ENCODE peak calls at places on chromosome 16, in four cellular contexts. One of them, this sample, is unnamed.

GRCh38 chr16:66093217-66093616 is 273.3 kb upstream of the CDH5 start:
- DNase-seq in A549: no peak
- DNase-seq in IMR-90: peak; percentile 54
- DNase-seq in H1: no peak
- DNase-seq in this sample: no peak

GRCh38 chr16:3020604-3021448 is 658 bp downstream of the TNFRSF12A start:
- DNase-seq in IMR-90: peak; percentile 89
- DNase-seq in H1: peak; percentile 78
- DNase-seq in A549: peak; percentile 93
- DNase-seq in this sample: peak; percentile 77

GRCh38 chr16:20884240-20884556 is 16.0 kb downstream of the DCUN1D3 start:
- DNase-seq in A549: no peak
- DNase-seq in H1: no peak
- DNase-seq in IMR-90: peak; percentile 88
- DNase-seq in this sample: no peak

GRCh38 chr16:71369494-71369893 is 11.0 kb downstream of the CALB2 start:
- DNase-seq in H1: no peak
- DNase-seq in IMR-90: no peak
- DNase-seq in A549: no peak
- DNase-seq in this sample: no peak

GRCh38 chr16:12178251-12178990 is 201.9 kb downstream of the SNX29 start:
- DNase-seq in H1: no peak
- DNase-seq in A549: no peak
- DNase-seq in IMR-90: peak; percentile 83
- DNase-seq in this sample: no peak

GRCh38 chr16:69166221-69166833 is 20.6 kb upstream of the SNTB2 start:
- DNase-seq in H1: no peak
- DNase-seq in A549: no peak
- DNase-seq in IMR-90: peak; percentile 82
- DNase-seq in this sample: no peak

GRCh38 chr16:22296225-22297113 is 740 bp upstream of the POLR3E start:
- DNase-seq in A549: no peak
- DNase-seq in IMR-90: no peak
- DNase-seq in H1: no peak
- DNase-seq in this sample: peak; percentile 34

GRCh38 chr16:67928561-67929364 is 2.9 kb downstream of the CTRL start:
- DNase-seq in IMR-90: peak; percentile 43
- DNase-seq in A549: peak; percentile 66
- DNase-seq in H1: no peak
- DNase-seq in this sample: peak; percentile 79

GRCh38 chr16:31333686-31334649 is 21.0 kb upstream of the ITGAX start:
- DNase-seq in A549: peak; percentile 73
- DNase-seq in H1: no peak
- DNase-seq in IMR-90: peak; percentile 13
- DNase-seq in this sample: peak; percentile 62

GRCh38 chr16:56617212-56618085 is 8.1 kb upstream of the MT1E start:
- DNase-seq in H1: no peak
- DNase-seq in IMR-90: peak; percentile 57
- DNase-seq in A549: no peak
- DNase-seq in this sample: no peak

GRCh38 chr16:11871193-11871592 is 19.9 kb upstream of the RSL1D1 start:
- DNase-seq in A549: peak; percentile 53
- DNase-seq in IMR-90: peak; percentile 30
- DNase-seq in H1: peak; percentile 38
- DNase-seq in this sample: no peak

GRCh38 chr16:2470603-2471015 is 488 bp upstream of the NTN3 start:
- DNase-seq in IMR-90: no peak
- DNase-seq in H1: no peak
- DNase-seq in A549: peak; percentile 41
- DNase-seq in this sample: no peak

GRCh38 chr16:57985204-57986121 is 14.5 kb upstream of the CNGB1 start:
- DNase-seq in IMR-90: no peak
- DNase-seq in H1: no peak
- DNase-seq in A549: no peak
- DNase-seq in this sample: peak; percentile 51

GRCh38 chr16:58414938-58415451 is 22.7 kb downstream of the GINS3 start:
- DNase-seq in IMR-90: peak; percentile 29
- DNase-seq in A549: no peak
- DNase-seq in H1: no peak
- DNase-seq in this sample: no peak

GRCh38 chr16:17845031-17845430 is 374.3 kb upstream of the XYLT1 start:
- DNase-seq in A549: no peak
- DNase-seq in IMR-90: no peak
- DNase-seq in H1: no peak
- DNase-seq in this sample: no peak

GRCh38 chr16:81429045-81429521 is 15.5 kb upstream of the CMIP start:
- DNase-seq in A549: peak; percentile 72
- DNase-seq in H1: no peak
- DNase-seq in IMR-90: peak; percentile 47
- DNase-seq in this sample: peak; percentile 42

GRCh38 chr16:55717326-55717725 is 61.5 kb downstream of the SLC6A2 start:
- DNase-seq in H1: no peak
- DNase-seq in A549: no peak
- DNase-seq in IMR-90: no peak
- DNase-seq in this sample: no peak

GRCh38 chr16:1639840-1640239 is 27.7 kb downstream of the CRAMP1 start:
- DNase-seq in H1: no peak
- DNase-seq in A549: no peak
- DNase-seq in IMR-90: no peak
- DNase-seq in this sample: no peak

GRCh38 chr16:72285324-72285723 is 113.4 kb upstream of the PMFBP1 start:
- DNase-seq in H1: peak; percentile 19
- DNase-seq in A549: no peak
- DNase-seq in IMR-90: no peak
- DNase-seq in this sample: no peak

GRCh38 chr16:3046506-3047386 is at the start of gene MMP25:
- DNase-seq in H1: no peak
- DNase-seq in IMR-90: no peak
- DNase-seq in A549: no peak
- DNase-seq in this sample: peak; percentile 50

GRCh38 chr16:10642964-10643363 is 51.8 kb downstream of the TEKT5 start:
- DNase-seq in IMR-90: no peak
- DNase-seq in A549: no peak
- DNase-seq in H1: no peak
- DNase-seq in this sample: no peak
- TF ChIP-seq MAFK in IMR-90: no peak
- TF ChIP-seq MAFK in A549: no peak
- TF ChIP-seq MAFK in H1: no peak
- TF ChIP-seq MAFK in this sample: no peak

DNA sequence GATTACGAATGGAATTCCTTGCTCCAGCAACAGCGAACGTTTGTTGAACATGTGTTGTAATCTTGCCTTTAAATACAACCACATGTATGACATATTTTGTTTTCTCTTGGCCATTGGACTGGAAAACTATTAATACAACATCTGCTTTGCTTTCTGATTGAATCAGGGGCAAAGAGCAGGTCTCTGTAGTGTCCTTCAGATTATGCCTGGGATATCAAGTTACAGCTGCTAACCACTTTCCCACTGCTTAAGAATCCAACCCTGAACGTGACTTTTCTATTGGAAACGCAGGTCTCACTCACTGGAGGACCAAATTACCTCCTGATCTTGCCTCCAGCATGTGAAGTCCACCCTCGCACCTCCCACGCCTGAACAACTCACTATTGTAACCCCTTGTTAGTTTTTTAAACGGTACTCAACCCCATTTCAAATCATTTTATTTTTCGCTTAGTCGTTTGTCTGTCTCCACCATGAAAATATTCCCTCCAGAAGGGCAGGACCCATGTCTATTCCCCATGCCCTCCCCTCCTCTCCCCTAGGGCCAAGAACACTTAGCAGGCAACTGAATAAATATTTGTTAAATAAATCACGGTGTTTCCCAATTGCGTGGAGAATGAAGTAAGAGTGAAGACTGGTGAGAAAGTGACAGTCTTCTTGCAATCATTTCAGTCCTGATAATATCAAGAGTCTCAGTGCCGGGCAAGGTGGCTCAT is 57.4 kb upstream of the MRTFB start:
- DNase-seq in IMR-90: peak; percentile 93
- DNase-seq in A549: peak; percentile 90
- DNase-seq in H1: no peak
- DNase-seq in this sample: no peak
- TF ChIP-seq MAFK in IMR-90: no peak
- TF ChIP-seq MAFK in A549: no peak
- TF ChIP-seq MAFK in H1: no peak
- TF ChIP-seq MAFK in this sample: no peak

DNA sequence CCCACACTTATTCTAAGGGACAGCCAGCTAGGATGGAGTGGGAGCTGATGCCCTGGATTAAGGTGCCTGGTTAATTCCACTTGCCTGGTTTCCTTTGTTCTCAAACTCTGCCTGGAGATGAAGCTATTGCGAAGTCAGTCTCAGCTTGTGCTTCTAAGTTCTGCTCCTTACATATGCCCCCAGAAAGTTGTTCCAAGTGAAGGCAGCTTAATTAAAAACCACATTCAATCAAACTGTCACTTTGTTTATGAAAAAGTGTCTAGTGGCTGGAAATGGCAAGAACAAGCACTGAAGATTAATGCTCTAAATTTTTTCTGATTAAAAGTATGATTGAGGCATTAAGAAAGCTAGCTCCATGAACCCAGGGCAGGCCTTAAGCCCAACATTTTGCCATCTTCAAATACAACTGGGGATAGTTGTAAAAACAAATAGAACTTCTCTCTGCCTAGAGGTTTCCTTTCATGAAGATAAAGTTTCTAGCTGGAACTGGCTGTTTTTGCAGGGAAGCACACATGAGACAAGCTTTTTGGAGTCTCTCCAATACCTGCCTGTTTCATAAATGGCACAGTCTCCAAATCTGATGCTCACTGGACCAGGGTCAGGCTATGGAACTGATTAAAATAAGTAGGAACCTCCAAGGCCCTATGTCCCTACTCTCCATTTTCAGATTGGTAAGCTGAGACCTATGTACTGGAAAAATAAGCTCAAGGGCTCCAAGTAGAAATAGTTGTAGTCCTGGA is 100.9 kb downstream of the GRIN2A start:
- DNase-seq in IMR-90: no peak
- DNase-seq in H1: no peak
- DNase-seq in A549: no peak
- DNase-seq in this sample: no peak
- TF ChIP-seq MAFK in IMR-90: no peak
- TF ChIP-seq MAFK in H1: no peak
- TF ChIP-seq MAFK in A549: no peak
- TF ChIP-seq MAFK in this sample: no peak

DNA sequence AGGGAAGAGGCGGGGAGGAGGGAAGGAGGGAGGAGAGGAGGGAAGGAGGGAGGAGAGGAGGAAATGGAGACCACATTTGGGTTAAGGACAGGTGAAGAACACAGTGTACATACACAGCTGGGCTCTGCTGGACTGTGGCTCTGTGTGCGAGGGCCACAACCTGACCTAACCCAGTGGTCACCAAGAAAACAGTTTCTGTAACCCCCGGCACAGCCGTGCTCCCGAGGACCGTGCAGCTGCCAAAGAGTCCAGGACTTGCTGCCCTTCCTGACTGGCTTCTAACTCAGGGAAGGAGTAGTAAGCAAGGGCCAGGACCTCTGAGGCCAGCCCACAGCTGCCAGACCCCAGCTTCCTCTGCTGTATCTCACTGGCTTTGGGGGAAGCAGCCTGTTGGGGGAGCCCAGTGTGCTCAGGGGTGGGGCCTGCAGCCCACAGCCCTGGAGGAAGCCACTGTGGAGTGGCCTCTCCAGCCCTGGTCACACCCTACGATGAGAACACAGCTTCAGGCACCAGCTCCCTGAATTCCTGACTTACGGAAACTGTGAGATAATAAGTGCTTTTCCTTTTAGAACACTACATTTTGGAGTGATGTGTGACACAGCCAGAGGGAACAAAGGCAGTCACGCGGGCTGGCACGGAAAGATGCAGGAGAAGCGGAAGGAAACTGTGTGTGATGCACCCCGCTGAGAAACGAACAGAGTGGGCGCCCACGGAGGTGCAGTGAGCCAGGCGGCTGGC is 32.3 kb downstream of the SLC7A5 start:
- DNase-seq in H1: no peak
- DNase-seq in A549: no peak
- DNase-seq in IMR-90: no peak
- DNase-seq in this sample: no peak
- TF ChIP-seq MAFK in H1: no peak
- TF ChIP-seq MAFK in A549: no peak
- TF ChIP-seq MAFK in IMR-90: no peak
- TF ChIP-seq MAFK in this sample: no peak

GRCh38 chr16:84726079-84726669 is 26.4 kb downstream of the USP10 start:
- DNase-seq in IMR-90: peak; percentile 85
- DNase-seq in A549: peak; percentile 85
- DNase-seq in H1: peak; percentile 36
- DNase-seq in this sample: peak; percentile 69

GRCh38 chr16:84725481-84726078 is 25.8 kb downstream of the USP10 start:
- DNase-seq in H1: no peak
- DNase-seq in A549: no peak
- DNase-seq in IMR-90: no peak
- DNase-seq in this sample: no peak

GRCh38 chr16:84722068-84722467 is 22.3 kb downstream of the USP10 start:
- DNase-seq in A549: no peak
- DNase-seq in IMR-90: no peak
- DNase-seq in H1: no peak
- DNase-seq in this sample: no peak

GRCh38 chr16:84726670-84727467 is 27.1 kb downstream of the USP10 start:
- DNase-seq in H1: no peak
- DNase-seq in IMR-90: no peak
- DNase-seq in A549: no peak
- DNase-seq in this sample: no peak

GRCh38 chr16:84724619-84725307 is 25.0 kb downstream of the USP10 start:
- DNase-seq in IMR-90: peak; percentile 44
- DNase-seq in H1: no peak
- DNase-seq in A549: no peak
- DNase-seq in this sample: no peak
- TF ChIP-seq MAFK in IMR-90: no peak
- TF ChIP-seq MAFK in H1: no peak
- TF ChIP-seq MAFK in A549: no peak
- TF ChIP-seq MAFK in this sample: no peak

DNA sequence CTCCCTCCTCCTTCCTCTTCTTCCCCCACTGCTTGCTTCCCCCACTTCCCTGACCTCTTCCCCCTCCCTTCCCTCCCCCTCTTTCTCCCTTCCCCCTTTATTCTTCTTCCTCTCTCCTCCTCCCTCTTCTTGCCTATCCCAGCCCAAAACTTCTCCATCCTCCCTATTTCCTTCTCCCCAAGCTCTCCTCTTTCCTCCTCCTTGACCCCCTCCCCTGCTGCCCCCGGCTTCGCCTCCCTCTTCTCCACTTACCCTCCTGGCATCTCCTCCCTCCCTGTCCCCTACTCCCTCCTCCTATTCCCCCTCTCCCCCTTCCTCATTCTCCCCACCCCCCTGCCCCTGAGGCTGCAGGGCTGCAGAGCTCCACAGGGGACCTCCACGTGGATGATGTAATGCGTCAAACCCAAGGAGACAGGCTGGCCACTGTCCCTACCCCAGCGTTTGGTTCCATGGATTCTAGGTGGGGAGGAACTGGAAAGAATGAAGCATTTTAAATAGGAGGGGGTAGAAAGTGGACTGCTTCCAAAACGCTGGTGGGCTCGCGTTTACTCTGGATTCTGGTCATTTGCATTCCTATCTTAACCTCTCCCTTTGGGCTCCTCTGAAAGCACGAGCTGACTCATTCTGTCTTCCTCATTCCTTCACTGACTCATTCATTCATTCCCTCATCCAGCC is 687 bp upstream of the COTL1 start:
- DNase-seq in A549: peak; percentile 96
- DNase-seq in H1: peak; percentile 54
- DNase-seq in IMR-90: peak; percentile 98
- DNase-seq in this sample: peak; percentile 75
- TF ChIP-seq MAFK in A549: peak; percentile 11
- TF ChIP-seq MAFK in H1: no peak
- TF ChIP-seq MAFK in IMR-90: no peak
- TF ChIP-seq MAFK in this sample: peak; percentile 44